ENCODE peak calls at places on chromosomes 11 and 22, in four cellular contexts. I is foreskin keratinocyte, Q is uterus, U is neural crest cell. Z is an unnamed sample.
A peak's percentile ranks its signal among the peaks of the same experiment; 100 is the strongest.

GRCh38 chr22:39543095-39543494 is 10.5 kb upstream of the RPS19BP1 start:
- DNase-seq in I (no peak), Q (no peak), U (peak; percentile 49), Z (no peak)

GRCh38 chr11:106447631-106448191 is 370.2 kb downstream of the AASDHPPT start:
- DNase-seq in I (no peak), Q (no peak), U (no peak), Z (no peak)

GRCh38 chr22:28927526-28928089 is 44.2 kb downstream of the ZNRF3 start:
- DNase-seq in I (no peak), Q (no peak), U (no peak), Z (no peak)

GRCh38 chr11:34198523-34198922 is 93.1 kb downstream of the NAT10 start:
- DNase-seq in I (no peak), Q (no peak), U (no peak), Z (no peak)

GRCh38 chr11:69962152-69962551 is 116.0 kb upstream of the ANO1 start:
- DNase-seq in I (no peak), Q (no peak), U (no peak), Z (no peak)

GRCh38 chr11:134151083-134151747 is 72.6 kb downstream of the NCAPD3 start:
- DNase-seq in I (no peak), Q (no peak), U (no peak), Z (no peak)

GRCh38 chr11:121564948-121565684 is 112.3 kb upstream of the SORL1-AS1 start:
- DNase-seq in I (no peak), Q (no peak), U (no peak), Z (no peak)

GRCh38 chr11:63764201-63764711 is 4.3 kb downstream of the ZFTA start:
- DNase-seq in I (no peak), Q (no peak), U (peak; percentile 3), Z (no peak)

GRCh38 chr11:87212891-87213290 is 175.2 kb downstream of the TMEM135 start:
- DNase-seq in I (no peak), Q (no peak), U (no peak), Z (no peak)

GRCh38 chr11:75146711-75147110 is 4.2 kb upstream of the SLCO2B1 start:
- DNase-seq in I (no peak), Q (no peak), U (no peak), Z (no peak)

GRCh38 chr11:59273008-59273841 is 60.5 kb upstream of the MPEG1 start:
- DNase-seq in I (no peak), Q (no peak), U (no peak), Z (peak; percentile 81)

GRCh38 chr11:87298155-87298554 is 260.4 kb downstream of the TMEM135 start:
- DNase-seq in I (no peak), Q (no peak), U (no peak), Z (no peak)

GRCh38 chr11:9858822-9859221 is 194.9 kb downstream of the SWAP70 start:
- DNase-seq in I (no peak), Q (no peak), U (no peak), Z (no peak)

GRCh38 chr22:48554893-48555552 is 1272.7 kb downstream of the BRD1 start:
- DNase-seq in I (no peak), Q (no peak), U (peak; percentile 26), Z (no peak)

GRCh38 chr22:46069518-46070214 is 80.7 kb upstream of the PPARA start:
- DNase-seq in I (peak; percentile 89), Q (peak; percentile 94), U (no peak), Z (peak; percentile 76)

GRCh38 chr11:61756452-61757212 is 4.2 kb downstream of the MYRF start:
- DNase-seq in I (no peak), Q (no peak), U (no peak), Z (peak; percentile 79)

GRCh38 chr11:1785749-1786261 is 22.1 kb upstream of the CTSD start:
- DNase-seq in I (no peak), Q (no peak), U (no peak), Z (peak; percentile 84)

GRCh38 chr11:3885855-3886254 is 30.4 kb downstream of the STIM1 start:
- DNase-seq in I (peak; percentile 44), Q (no peak), U (no peak), Z (no peak)

GRCh38 chr11:123407996-123408597 is 22.0 kb upstream of the GRAMD1B start:
- DNase-seq in I (no peak), Q (no peak), U (no peak), Z (no peak)

GRCh38 chr11:116073854-116074837 is 569.9 kb upstream of the CADM1 start:
- DNase-seq in I (no peak), Q (peak; percentile 38), U (peak; percentile 28), Z (no peak)

DNA sequence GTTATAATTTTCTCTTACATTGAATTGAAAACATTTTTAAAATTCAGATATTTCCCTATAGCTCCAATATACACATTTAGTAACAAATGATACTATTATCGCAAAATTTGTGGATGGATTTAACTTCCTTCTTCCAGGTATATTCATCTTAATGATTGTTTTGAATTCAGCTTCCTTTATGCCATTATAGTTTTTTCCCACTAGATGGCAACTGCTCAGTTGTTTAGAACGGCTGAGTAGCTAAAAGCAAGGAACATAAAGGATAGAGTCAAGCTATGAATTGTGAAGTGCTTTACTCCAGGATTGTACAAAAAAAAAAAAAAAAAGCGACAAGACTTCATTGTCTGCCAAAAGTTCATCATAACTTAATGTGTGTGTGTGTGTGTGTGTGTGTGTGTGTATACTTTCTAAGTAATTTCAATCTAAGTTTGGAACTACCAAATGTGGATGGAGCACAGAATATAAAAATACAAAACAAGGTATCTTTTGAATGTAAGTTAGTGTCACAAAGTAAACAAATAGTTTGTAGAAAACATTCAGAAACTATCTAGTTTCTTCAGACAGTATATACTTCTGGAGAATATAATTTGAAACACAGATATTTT is 846.4 kb downstream of the DLG2 start:
- DNase-seq in I (peak; percentile 9), Q (no peak), U (no peak), Z (no peak)
- TF ChIP-seq CTCF in I (peak; percentile 66), Q (no peak), U (peak; percentile 70), Z (no peak)

DNA sequence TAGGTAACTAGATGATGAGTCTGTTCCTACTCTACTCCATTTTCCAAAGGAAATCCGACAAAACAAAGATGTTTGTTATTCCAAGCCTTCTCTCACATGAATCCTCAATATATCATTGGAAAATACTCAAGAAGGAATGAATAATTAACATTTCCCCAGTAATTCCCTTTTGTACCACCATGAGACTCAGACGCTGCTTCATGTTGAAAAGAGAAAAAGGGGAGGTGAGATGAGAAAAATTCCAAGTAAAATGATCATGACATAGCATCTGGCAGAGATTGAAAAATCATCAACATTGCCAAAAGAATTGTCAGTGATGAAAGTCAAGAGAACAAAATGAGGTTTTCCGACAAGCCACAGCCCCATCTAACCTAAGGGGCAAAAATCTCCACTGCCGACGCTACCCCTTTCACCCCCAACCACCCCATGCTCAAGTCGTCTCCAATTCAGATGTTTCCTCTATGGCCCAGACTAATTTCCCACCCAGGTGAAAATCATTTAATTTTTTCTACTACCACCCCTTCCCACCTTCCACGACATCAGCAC is 1.3 kb downstream of the RAB6A start:
- DNase-seq in I (no peak), Q (no peak), U (no peak), Z (no peak)
- TF ChIP-seq CTCF in I (peak; percentile 29), Q (no peak), U (peak; percentile 41), Z (no peak)

GRCh38 chr11:22192289-22192641 is 620 bp upstream of the ANO5 start:
- DNase-seq in I (no peak), Q (no peak), U (no peak), Z (no peak)
- TF ChIP-seq CTCF in I (no peak), Q (no peak), U (peak; percentile 46), Z (no peak)

DNA sequence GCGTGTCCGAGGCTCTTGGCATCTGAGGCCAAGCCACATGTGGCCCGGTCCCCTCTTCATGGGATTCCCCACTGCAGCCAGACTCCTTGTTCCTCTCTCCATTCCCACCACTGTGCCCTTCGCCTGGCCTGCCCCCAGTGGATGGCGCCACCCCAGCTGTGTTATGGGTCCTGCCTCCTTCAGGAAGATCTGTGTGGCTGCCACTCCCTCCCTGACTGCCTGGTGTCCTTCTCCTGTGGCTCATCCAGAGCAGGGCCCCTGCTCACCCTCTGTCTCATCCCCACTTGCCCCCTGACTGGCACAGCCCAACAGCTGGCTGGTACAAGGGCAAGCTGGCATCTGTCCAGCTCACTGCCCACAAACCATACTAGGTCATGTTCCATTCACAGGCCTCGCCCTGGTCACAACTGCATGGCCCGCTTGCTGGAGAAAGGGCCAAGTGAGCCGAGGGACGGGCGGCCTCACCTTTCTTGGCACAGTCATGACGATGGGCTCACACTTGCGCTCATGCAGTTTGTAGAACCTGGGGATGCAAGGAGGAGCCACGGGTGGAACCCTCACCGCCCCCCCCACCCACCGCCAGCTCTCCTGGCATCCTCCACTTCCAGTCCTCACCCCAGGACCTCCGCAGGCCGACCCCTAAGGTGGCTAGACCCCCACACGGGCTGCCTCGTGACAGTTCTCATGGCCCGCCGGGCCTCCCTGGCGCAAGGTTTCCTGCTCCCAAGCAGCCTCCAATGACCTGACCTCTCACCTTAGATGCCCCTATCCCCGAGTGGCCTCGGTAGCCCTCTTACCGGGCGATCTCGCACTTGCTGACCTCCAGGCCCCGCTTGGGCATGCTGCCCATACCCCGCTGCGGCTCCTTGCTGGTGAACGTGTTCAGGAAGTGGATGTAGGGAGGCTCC is 2.1 kb upstream of the PTPRCAP start:
- DNase-seq in I (no peak), Q (peak; percentile 62), U (no peak), Z (no peak)
- TF ChIP-seq CTCF in I (peak; percentile 63), Q (no peak), U (no peak), Z (peak; percentile 15)